ENCODE peak calls at places on chromosomes 16 and 17, in four cellular contexts. A is K562, F is tibial nerve, R is adrenal gland. Q is an unnamed sample. For H3K27me3, the result is how much of the 10 kb centered on the place peaks cover.

GRCh38 chr16:87849419-87850008 is 19.8 kb downstream of the SLC7A5 start:
- DNase-seq in R (no peak), A (no peak), F (no peak), Q (no peak)

GRCh38 chr16:11253009-11253994 is 2.7 kb downstream of the SOCS1 start:
- DNase-seq in R (no peak), A (peak), F (no peak), Q (no peak)

GRCh38 chr17:62666061-62666800 is 38.8 kb downstream of the MRC2 start:
- DNase-seq in R (no peak), A (no peak), F (no peak), Q (no peak)

GRCh38 chr16:1786242-1787055 is 3.7 kb downstream of the NUBP2 start:
- DNase-seq in F (no peak), A (no peak), R (peak), Q (no peak)

GRCh38 chr16:81625544-81626152 is 153.4 kb upstream of the PLCG2 start:
- DNase-seq in A (peak), R (peak), F (no peak), Q (peak)

GRCh38 chr17:42531455-42532354 is 4.3 kb upstream of the NAGLU start:
- DNase-seq in A (peak), F (no peak), R (peak), Q (peak)

GRCh38 chr17:70120420-70120819 is 45.4 kb downstream of the KCNJ16 start:
- DNase-seq in A (no peak), R (no peak), F (no peak), Q (no peak)

GRCh38 chr17:4161560-4162221 is 18.7 kb downstream of the CYB5D2 start:
- DNase-seq in F (no peak), R (no peak), A (peak), Q (no peak)

GRCh38 chr17:67994827-67995567 is 1.3 kb downstream of the C17orf58 start:
- DNase-seq in A (no peak), R (peak), F (no peak), Q (no peak)

GRCh38 chr16:29674188-29674587 is 4.8 kb upstream of the QPRT start:
- DNase-seq in A (no peak), R (peak), F (peak), Q (peak)

GRCh38 chr16:2529961-2530628 is 1.1 kb downstream of the CEMP1 start:
- DNase-seq in R (no peak), F (no peak), A (no peak), Q (no peak)

GRCh38 chr16:78770353-78771091 is 671.1 kb downstream of the WWOX start:
- DNase-seq in R (peak), F (peak), A (peak), Q (peak)

GRCh38 chr17:5629133-5629532 is 44.8 kb upstream of the NLRP1 start:
- DNase-seq in F (no peak), A (no peak), R (no peak), Q (no peak)

GRCh38 chr16:26976913-26977312 is 89.8 kb upstream of the C16orf82 start:
- DNase-seq in F (no peak), A (no peak), R (no peak), Q (no peak)

GRCh38 chr16:22989598-22989997 is 159.7 kb downstream of the USP31 start:
- DNase-seq in F (no peak), A (no peak), R (no peak), Q (no peak)

GRCh38 chr17:42325026-42325425 is 36.7 kb downstream of the STAT5A start:
- DNase-seq in A (no peak), R (peak), F (no peak), Q (no peak)

GRCh38 chr17:37284198-37284597 is 91.6 kb upstream of the C17orf78 start:
- DNase-seq in F (no peak), R (no peak), A (no peak), Q (no peak)

GRCh38 chr16:50996166-50996565 is 154.9 kb downstream of the SALL1 start:
- DNase-seq in R (no peak), F (no peak), A (no peak), Q (no peak)

GRCh38 chr17:68290268-68290954 is 516 bp downstream of the SLC16A6 start:
- DNase-seq in A (no peak), R (peak), F (no peak), Q (peak)

GRCh38 chr16:27639588-27640276 is 89.8 kb downstream of the KATNIP start:
- DNase-seq in A (peak), R (peak), F (peak), Q (no peak)

GRCh38 chr16:29825145-29826044 is 5.1 kb downstream of the MVP start:
- DNase-seq in R (peak), F (no peak), A (peak), Q (peak)

GRCh38 chr17:57068222-57068658 is 16.8 kb upstream of the AKAP1 start:
- DNase-seq in A (peak), R (peak), F (no peak), Q (no peak)

GRCh38 chr16:5836979-5837670 is 739.5 kb upstream of the EEF2KMT start:
- DNase-seq in F (no peak), R (no peak), A (no peak), Q (no peak)

GRCh38 chr17:1769826-1770477 is 8.1 kb downstream of the SERPINF1 start:
- DNase-seq in A (no peak), R (no peak), F (no peak), Q (no peak)

GRCh38 chr17:1776328-1776727 is 14.5 kb downstream of the SERPINF1 start:
- DNase-seq in A (no peak), R (no peak), F (no peak), Q (no peak)

GRCh38 chr17:1774390-1775176 is 12.7 kb downstream of the SERPINF1 start:
- DNase-seq in A (no peak), F (no peak), R (no peak), Q (no peak)

GRCh38 chr17:1776857-1777256 is 15.0 kb downstream of the SERPINF1 start:
- DNase-seq in A (no peak), F (no peak), R (no peak), Q (no peak)

GRCh38 chr17:1773755-1774181 is 11.9 kb downstream of the SERPINF1 start:
- DNase-seq in F (peak), A (peak), R (peak), Q (no peak)
- H3K27ac ChIP-seq in F (peak), A (peak), R (peak), Q (peak)

GRCh38 chr17:74864866-74865395 is 5.2 kb upstream of the GRIN2C start:
- DNase-seq in F (peak), A (peak), R (peak), Q (peak)
- TF ChIP-seq POLR2A in F (no peak), A (no peak), R (no peak), Q (no peak)

GRCh38 chr17:76844846-76845245 is 23.4 kb upstream of the MGAT5B start:
- DNase-seq in F (no peak), A (no peak), R (no peak), Q (no peak)
- H3K27me3 ChIP-seq in F (half or more), A (under half), R (under half), Q (half or more)

GRCh38 chr17:74800531-74800930 is 24.4 kb upstream of the NAT9 start:
- DNase-seq in F (no peak), R (no peak), A (no peak), Q (no peak)

GRCh38 chr17:74797824-74798223 is 21.7 kb upstream of the NAT9 start:
- DNase-seq in R (no peak), A (no peak), F (no peak), Q (no peak)

GRCh38 chr17:74796211-74796610 is 20.1 kb upstream of the NAT9 start:
- DNase-seq in F (no peak), R (no peak), A (no peak), Q (no peak)

GRCh38 chr17:74799097-74799496 is 23.0 kb upstream of the NAT9 start:
- DNase-seq in R (no peak), F (no peak), A (no peak), Q (no peak)

DNA sequence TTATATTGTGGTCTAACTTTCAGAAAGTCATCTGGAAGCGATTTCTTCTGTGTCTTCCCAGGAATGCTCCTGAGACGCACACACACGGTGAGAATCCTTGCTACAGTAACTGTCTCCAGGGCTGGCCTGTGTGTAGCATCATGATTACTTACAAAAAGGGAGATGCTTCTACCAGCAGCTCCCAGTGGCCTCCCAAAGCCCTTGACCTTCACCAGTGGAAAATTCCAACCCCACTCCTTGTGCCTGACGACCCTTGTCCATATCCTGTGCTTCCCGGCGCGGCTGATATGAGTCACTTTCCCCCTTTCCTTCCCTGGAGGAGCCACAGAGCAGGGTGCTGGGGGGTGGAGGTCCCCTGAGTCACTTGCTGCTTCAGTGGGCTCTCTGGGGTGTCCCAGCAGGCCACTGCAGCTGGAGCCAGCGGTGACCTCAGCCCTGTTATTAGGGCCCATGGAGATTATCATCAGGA is 22.1 kb upstream of the NAT9 start:
- DNase-seq in F (no peak), A (no peak), R (no peak), Q (no peak)
- H3K27ac ChIP-seq in F (no peak), A (no peak), R (no peak), Q (no peak)

GRCh38 chr16:58515871-58516767 is 802 bp downstream of the SETD6 start:
- DNase-seq in A (peak), F (no peak), R (peak), Q (peak)

GRCh38 chr16:58516768-58517107 is 1.4 kb downstream of the SETD6 start:
- DNase-seq in R (no peak), A (no peak), F (no peak), Q (no peak)

GRCh38 chr16:58513874-58514273 is 1.4 kb upstream of the SETD6 start:
- DNase-seq in R (no peak), A (no peak), F (no peak), Q (no peak)

GRCh38 chr16:58518083-58518979 is 3.0 kb downstream of the SETD6 start:
- DNase-seq in F (no peak), A (no peak), R (no peak), Q (no peak)

DNA sequence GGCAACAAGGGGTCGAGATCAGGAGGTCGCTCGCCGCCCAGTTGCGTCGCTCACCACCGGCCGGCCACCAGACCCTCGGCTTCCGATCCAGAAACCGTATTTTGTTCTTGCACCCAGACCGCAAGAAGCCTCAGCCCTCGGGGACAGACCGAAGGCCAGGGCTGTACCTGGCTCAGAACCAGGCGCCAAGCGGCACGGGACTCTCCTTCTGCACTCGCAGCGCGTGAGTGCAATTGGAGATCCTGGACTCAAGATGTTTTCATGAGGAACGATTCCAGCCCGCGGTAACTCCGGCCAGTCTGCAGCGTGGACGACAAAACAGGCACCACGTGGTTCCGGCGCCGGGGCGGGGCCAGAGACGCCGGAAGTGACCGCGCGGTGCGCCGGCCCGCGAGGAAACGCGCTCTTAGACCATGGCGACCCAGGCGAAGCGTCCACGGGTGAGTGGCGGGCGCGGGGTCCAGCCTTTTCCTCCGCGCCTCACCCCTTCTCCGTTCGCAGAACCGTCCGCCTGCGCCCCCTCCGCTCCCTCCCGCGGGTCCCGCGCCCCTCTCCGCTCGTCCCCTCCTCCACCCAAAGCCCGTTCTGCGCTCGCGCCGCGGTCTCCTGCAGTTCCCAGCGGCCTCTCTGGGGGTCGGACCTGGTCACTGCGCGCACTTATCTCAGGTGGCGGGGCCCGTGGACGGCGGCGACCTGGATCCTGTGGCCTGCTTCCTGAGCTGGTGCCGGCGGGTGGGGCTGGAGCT is at the start of gene SETD6:
- DNase-seq in F (peak), R (peak), A (peak), Q (peak)
- TF ChIP-seq POLR2A in F (no peak), R (peak), A (peak), Q (peak)

GRCh38 chr16:10226672-10227306 is 44.6 kb upstream of the GRIN2A start:
- DNase-seq in R (no peak), A (no peak), F (no peak), Q (no peak)
- H3K27me3 ChIP-seq in R (under half), A (under half), F (under half), Q (under half)

GRCh38 chr17:76161113-76161512 is 20.1 kb upstream of the FOXJ1 start:
- DNase-seq in F (peak), A (no peak), R (no peak), Q (no peak)
- H3K27ac ChIP-seq in F (no peak), A (no peak), R (no peak), Q (no peak)